ENCODE peak calls at places on chromosomes 6 and 20, in ten cellular contexts. One of them, this sample, is unnamed.

GRCh38 chr6:65922049-65922448 is 215.0 kb upstream of the EYS start:
- DNase-seq in cardiac fibroblast: no peak
- DNase-seq in AG04449: no peak
- DNase-seq in spleen: no peak
- DNase-seq in GM12865: peak; percentile 9
- DNase-seq in left ventricle myocardium inferior: no peak
- DNase-seq in psoas muscle: no peak
- DNase-seq in tibial artery: no peak
- DNase-seq in BJ: no peak
- DNase-seq in lower lobe of right lung: no peak
- DNase-seq in this sample: no peak

GRCh38 chr6:17226766-17227338 is 54.3 kb upstream of the RBM24 start:
- DNase-seq in psoas muscle: no peak
- DNase-seq in AG04449: no peak
- DNase-seq in GM12865: no peak
- DNase-seq in BJ: no peak
- DNase-seq in cardiac fibroblast: no peak
- DNase-seq in lower lobe of right lung: no peak
- DNase-seq in left ventricle myocardium inferior: no peak
- DNase-seq in tibial artery: no peak
- DNase-seq in spleen: no peak
- DNase-seq in this sample: no peak

GRCh38 chr6:1610497-1611321 is 994 bp downstream of the FOXC1 start:
- DNase-seq in tibial artery: no peak
- DNase-seq in spleen: no peak
- DNase-seq in lower lobe of right lung: no peak
- DNase-seq in BJ: no peak
- DNase-seq in left ventricle myocardium inferior: no peak
- DNase-seq in psoas muscle: peak; percentile 50
- DNase-seq in AG04449: no peak
- DNase-seq in GM12865: peak; percentile 33
- DNase-seq in cardiac fibroblast: no peak
- DNase-seq in this sample: no peak

GRCh38 chr6:11460001-11460668 is 77.4 kb upstream of the TMEM170B start:
- DNase-seq in tibial artery: no peak
- DNase-seq in BJ: no peak
- DNase-seq in left ventricle myocardium inferior: no peak
- DNase-seq in cardiac fibroblast: peak; percentile 25
- DNase-seq in spleen: no peak
- DNase-seq in lower lobe of right lung: no peak
- DNase-seq in psoas muscle: no peak
- DNase-seq in GM12865: peak; percentile 81
- DNase-seq in AG04449: no peak
- DNase-seq in this sample: no peak

GRCh38 chr6:132713355-132714134 is at the start of gene VNN1:
- DNase-seq in BJ: no peak
- DNase-seq in GM12865: no peak
- DNase-seq in cardiac fibroblast: no peak
- DNase-seq in tibial artery: peak; percentile 60
- DNase-seq in lower lobe of right lung: no peak
- DNase-seq in left ventricle myocardium inferior: no peak
- DNase-seq in spleen: no peak
- DNase-seq in psoas muscle: no peak
- DNase-seq in AG04449: no peak
- DNase-seq in this sample: no peak

GRCh38 chr6:73309784-73310502 is 44.1 kb downstream of the DPPA5 start:
- DNase-seq in GM12865: peak; percentile 83
- DNase-seq in psoas muscle: peak; percentile 53
- DNase-seq in AG04449: no peak
- DNase-seq in BJ: no peak
- DNase-seq in lower lobe of right lung: peak; percentile 72
- DNase-seq in cardiac fibroblast: peak; percentile 65
- DNase-seq in left ventricle myocardium inferior: peak; percentile 35
- DNase-seq in tibial artery: peak; percentile 39
- DNase-seq in spleen: peak; percentile 91
- DNase-seq in this sample: peak; percentile 66

GRCh38 chr20:40223818-40224217 is 465.2 kb downstream of the MAFB start:
- DNase-seq in tibial artery: no peak
- DNase-seq in AG04449: no peak
- DNase-seq in cardiac fibroblast: no peak
- DNase-seq in GM12865: no peak
- DNase-seq in BJ: no peak
- DNase-seq in spleen: no peak
- DNase-seq in psoas muscle: no peak
- DNase-seq in left ventricle myocardium inferior: no peak
- DNase-seq in lower lobe of right lung: no peak
- DNase-seq in this sample: no peak

GRCh38 chr6:151285121-151285520 is 45.4 kb downstream of the AKAP12 start:
- DNase-seq in cardiac fibroblast: peak; percentile 80
- DNase-seq in lower lobe of right lung: no peak
- DNase-seq in tibial artery: no peak
- DNase-seq in left ventricle myocardium inferior: no peak
- DNase-seq in AG04449: peak; percentile 49
- DNase-seq in GM12865: no peak
- DNase-seq in spleen: no peak
- DNase-seq in psoas muscle: no peak
- DNase-seq in BJ: no peak
- DNase-seq in this sample: no peak

GRCh38 chr6:96631248-96631647 is 68.3 kb downstream of the FHL5 start:
- DNase-seq in cardiac fibroblast: no peak
- DNase-seq in BJ: no peak
- DNase-seq in psoas muscle: no peak
- DNase-seq in AG04449: no peak
- DNase-seq in spleen: no peak
- DNase-seq in GM12865: no peak
- DNase-seq in tibial artery: no peak
- DNase-seq in left ventricle myocardium inferior: no peak
- DNase-seq in lower lobe of right lung: no peak
- DNase-seq in this sample: no peak

GRCh38 chr20:10217517-10218410 is 866 bp upstream of the SNAP25 start:
- DNase-seq in left ventricle myocardium inferior: no peak
- DNase-seq in AG04449: no peak
- DNase-seq in cardiac fibroblast: peak; percentile 92
- DNase-seq in lower lobe of right lung: no peak
- DNase-seq in BJ: peak; percentile 64
- DNase-seq in psoas muscle: no peak
- DNase-seq in spleen: no peak
- DNase-seq in GM12865: no peak
- DNase-seq in tibial artery: peak; percentile 35
- DNase-seq in this sample: peak; percentile 85

GRCh38 chr20:13221673-13222318 is 722 bp downstream of the ISM1 start:
- DNase-seq in AG04449: no peak
- DNase-seq in left ventricle myocardium inferior: peak; percentile 40
- DNase-seq in BJ: no peak
- DNase-seq in tibial artery: peak; percentile 40
- DNase-seq in lower lobe of right lung: peak; percentile 69
- DNase-seq in psoas muscle: peak; percentile 60
- DNase-seq in GM12865: peak; percentile 73
- DNase-seq in cardiac fibroblast: peak; percentile 66
- DNase-seq in spleen: peak; percentile 79
- DNase-seq in this sample: no peak
- TF ChIP-seq CTCF in AG04449: peak; percentile 19
- TF ChIP-seq CTCF in left ventricle myocardium inferior: peak; percentile 26
- TF ChIP-seq CTCF in BJ: peak; percentile 7
- TF ChIP-seq CTCF in tibial artery: peak; percentile 5
- TF ChIP-seq CTCF in lower lobe of right lung: no peak
- TF ChIP-seq CTCF in psoas muscle: no peak
- TF ChIP-seq CTCF in GM12865: no peak
- TF ChIP-seq CTCF in cardiac fibroblast: no peak
- TF ChIP-seq CTCF in spleen: no peak
- TF ChIP-seq CTCF in this sample: no peak

DNA sequence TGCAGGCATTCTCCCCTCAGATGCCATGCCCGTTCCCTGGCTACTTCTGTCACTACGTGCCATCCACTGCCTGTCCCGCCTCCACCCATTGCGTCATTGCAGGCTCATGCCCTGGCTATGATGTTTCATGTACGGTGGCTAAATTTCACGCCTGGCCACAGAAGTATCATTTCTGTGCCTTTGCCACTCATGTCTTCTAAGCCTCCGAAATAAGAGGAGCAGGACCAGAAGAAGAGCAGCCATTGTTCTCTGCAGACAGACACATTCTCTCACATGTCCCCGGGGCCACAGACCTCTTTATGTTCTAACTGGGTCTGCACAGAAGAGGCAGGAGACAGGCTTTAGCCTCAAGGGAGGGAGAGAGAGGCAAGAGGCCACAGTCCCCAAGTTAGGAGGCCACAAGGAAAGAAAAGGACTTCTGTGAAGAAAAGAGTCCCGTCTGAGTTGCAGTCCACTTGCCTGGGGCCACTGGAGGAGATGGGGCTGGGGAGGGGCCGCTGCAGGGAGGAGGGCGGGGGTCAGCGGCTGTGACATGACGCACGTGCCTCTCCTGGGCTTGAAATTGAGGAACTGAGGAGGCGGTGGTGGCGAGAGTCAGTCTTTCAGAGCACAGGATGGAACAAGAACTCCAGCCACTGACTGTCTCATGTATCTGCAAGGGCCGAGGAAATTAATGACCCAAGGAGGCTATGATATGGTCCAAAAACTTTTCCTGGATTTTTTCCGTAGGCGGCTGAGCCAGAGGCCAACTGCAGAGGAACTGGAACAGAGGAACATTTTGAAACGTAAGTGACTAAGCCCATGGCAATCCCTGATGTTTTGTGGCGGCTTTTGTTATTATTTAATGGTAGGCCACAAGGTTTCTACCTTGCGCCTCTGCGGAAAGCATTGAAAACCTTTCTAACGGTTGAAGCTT is 55.9 kb downstream of the TBC1D7 start:
- DNase-seq in left ventricle myocardium inferior: peak; percentile 51
- DNase-seq in lower lobe of right lung: peak; percentile 85
- DNase-seq in cardiac fibroblast: no peak
- DNase-seq in BJ: no peak
- DNase-seq in AG04449: no peak
- DNase-seq in tibial artery: peak; percentile 69
- DNase-seq in GM12865: peak; percentile 83
- DNase-seq in psoas muscle: peak; percentile 67
- DNase-seq in spleen: peak; percentile 93
- DNase-seq in this sample: no peak
- H3K4me3 ChIP-seq in left ventricle myocardium inferior: no peak overlapping the region
- H3K4me3 ChIP-seq in lower lobe of right lung: peak overlapping the region; percentile 38
- H3K4me3 ChIP-seq in cardiac fibroblast: no peak overlapping the region
- H3K4me3 ChIP-seq in BJ: no peak overlapping the region
- H3K4me3 ChIP-seq in AG04449: no peak overlapping the region
- H3K4me3 ChIP-seq in tibial artery: no peak overlapping the region
- H3K4me3 ChIP-seq in GM12865: peak overlapping the region; percentile 80
- H3K4me3 ChIP-seq in psoas muscle: no peak overlapping the region
- H3K4me3 ChIP-seq in spleen: peak overlapping the region; percentile 24
- H3K4me3 ChIP-seq in this sample: no peak overlapping the region

GRCh38 chr6:106512048-106512957 is 117.0 kb downstream of the RTN4IP1 start:
- DNase-seq in lower lobe of right lung: peak; percentile 92
- DNase-seq in left ventricle myocardium inferior: peak; percentile 69
- DNase-seq in BJ: no peak
- DNase-seq in psoas muscle: peak; percentile 81
- DNase-seq in GM12865: peak; percentile 83
- DNase-seq in AG04449: no peak
- DNase-seq in cardiac fibroblast: peak; percentile 51
- DNase-seq in tibial artery: peak; percentile 47
- DNase-seq in spleen: peak; percentile 98
- DNase-seq in this sample: no peak

GRCh38 chr6:106511274-106512047 is 117.8 kb downstream of the RTN4IP1 start:
- DNase-seq in spleen: peak; percentile 91
- DNase-seq in BJ: no peak
- DNase-seq in cardiac fibroblast: peak; percentile 52
- DNase-seq in psoas muscle: peak; percentile 59
- DNase-seq in lower lobe of right lung: peak; percentile 61
- DNase-seq in GM12865: peak; percentile 34
- DNase-seq in left ventricle myocardium inferior: no peak
- DNase-seq in tibial artery: peak; percentile 32
- DNase-seq in AG04449: no peak
- DNase-seq in this sample: no peak

GRCh38 chr6:106509420-106510089 is 119.7 kb downstream of the RTN4IP1 start:
- DNase-seq in BJ: no peak
- DNase-seq in psoas muscle: no peak
- DNase-seq in cardiac fibroblast: no peak
- DNase-seq in tibial artery: no peak
- DNase-seq in GM12865: peak; percentile 62
- DNase-seq in spleen: peak; percentile 83
- DNase-seq in left ventricle myocardium inferior: no peak
- DNase-seq in lower lobe of right lung: no peak
- DNase-seq in AG04449: no peak
- DNase-seq in this sample: no peak

GRCh38 chr6:106508836-106509235 is 120.5 kb downstream of the RTN4IP1 start:
- DNase-seq in lower lobe of right lung: no peak
- DNase-seq in left ventricle myocardium inferior: no peak
- DNase-seq in psoas muscle: no peak
- DNase-seq in cardiac fibroblast: peak; percentile 82
- DNase-seq in GM12865: no peak
- DNase-seq in spleen: no peak
- DNase-seq in BJ: no peak
- DNase-seq in tibial artery: no peak
- DNase-seq in AG04449: no peak
- DNase-seq in this sample: no peak

GRCh38 chr6:106510090-106510970 is 119.0 kb downstream of the RTN4IP1 start:
- DNase-seq in AG04449: no peak
- DNase-seq in left ventricle myocardium inferior: peak; percentile 36
- DNase-seq in lower lobe of right lung: peak; percentile 89
- DNase-seq in tibial artery: peak; percentile 37
- DNase-seq in BJ: no peak
- DNase-seq in GM12865: peak; percentile 87
- DNase-seq in psoas muscle: peak; percentile 64
- DNase-seq in spleen: peak; percentile 94
- DNase-seq in cardiac fibroblast: peak; percentile 59
- DNase-seq in this sample: no peak
- TF ChIP-seq CTCF in AG04449: peak; percentile 25
- TF ChIP-seq CTCF in left ventricle myocardium inferior: no peak
- TF ChIP-seq CTCF in lower lobe of right lung: no peak
- TF ChIP-seq CTCF in tibial artery: no peak
- TF ChIP-seq CTCF in BJ: peak; percentile 21
- TF ChIP-seq CTCF in GM12865: no peak
- TF ChIP-seq CTCF in psoas muscle: no peak
- TF ChIP-seq CTCF in spleen: peak; percentile 22
- TF ChIP-seq CTCF in cardiac fibroblast: no peak
- TF ChIP-seq CTCF in this sample: no peak

GRCh38 chr6:117976030-117976651 is 69.1 kb downstream of the SLC35F1 start:
- DNase-seq in cardiac fibroblast: peak; percentile 62
- DNase-seq in spleen: no peak
- DNase-seq in lower lobe of right lung: no peak
- DNase-seq in BJ: no peak
- DNase-seq in AG04449: no peak
- DNase-seq in psoas muscle: no peak
- DNase-seq in tibial artery: no peak
- DNase-seq in left ventricle myocardium inferior: no peak
- DNase-seq in GM12865: peak; percentile 59
- DNase-seq in this sample: no peak

GRCh38 chr6:117971637-117972036 is 64.6 kb downstream of the SLC35F1 start:
- DNase-seq in lower lobe of right lung: no peak
- DNase-seq in left ventricle myocardium inferior: no peak
- DNase-seq in BJ: no peak
- DNase-seq in GM12865: no peak
- DNase-seq in psoas muscle: no peak
- DNase-seq in AG04449: no peak
- DNase-seq in cardiac fibroblast: no peak
- DNase-seq in tibial artery: no peak
- DNase-seq in spleen: no peak
- DNase-seq in this sample: no peak
- H3K4me3 ChIP-seq in lower lobe of right lung: no peak overlapping the region
- H3K4me3 ChIP-seq in left ventricle myocardium inferior: no peak overlapping the region
- H3K4me3 ChIP-seq in BJ: no peak overlapping the region
- H3K4me3 ChIP-seq in GM12865: no peak overlapping the region
- H3K4me3 ChIP-seq in psoas muscle: no peak overlapping the region
- H3K4me3 ChIP-seq in AG04449: no peak overlapping the region
- H3K4me3 ChIP-seq in cardiac fibroblast: no peak overlapping the region
- H3K4me3 ChIP-seq in tibial artery: no peak overlapping the region
- H3K4me3 ChIP-seq in spleen: no peak overlapping the region
- H3K4me3 ChIP-seq in this sample: no peak overlapping the region